ENCODE peak calls at places on chromosome 22, in six cellular contexts. E is esophagus squamous epithelium, N is thoracic aorta, H is A549, L is heart right ventricle, F is cardiac fibroblast. T is an unnamed sample.

GRCh38 chr22:31537019-31537535 is 40.7 kb downstream of the SFI1 start:
- DNase-seq in N (no peak), E (no peak), F (no peak), H (no peak), L (no peak), T (no peak)

GRCh38 chr22:49230194-49230577 is 597.5 kb downstream of the BRD1 start:
- DNase-seq in L (no peak), N (no peak), E (no peak), F (no peak), H (no peak), T (peak)

GRCh38 chr22:30188911-30189310 is 57.6 kb downstream of the LIF start:
- DNase-seq in N (no peak), E (no peak), F (no peak), H (no peak), L (no peak), T (no peak)

GRCh38 chr22:25361899-25362214 is 142.4 kb downstream of the CRYBB2 start:
- DNase-seq in F (no peak), E (no peak), H (no peak), N (no peak), L (no peak), T (no peak)

GRCh38 chr22:27194096-27194748 is 536.8 kb downstream of the MIAT start:
- DNase-seq in H (no peak), F (no peak), L (no peak), E (no peak), N (no peak), T (no peak)

GRCh38 chr22:34804588-34804987 is 261.4 kb upstream of the ISX start:
- DNase-seq in L (no peak), N (no peak), H (no peak), E (no peak), F (no peak), T (no peak)

GRCh38 chr22:20156611-20157415 is 6.0 kb upstream of the CCDC188 start:
- DNase-seq in F (peak), E (peak), H (peak), N (peak), L (peak), T (peak)

GRCh38 chr22:21942407-21942895 is 10.2 kb downstream of the PPM1F start:
- DNase-seq in N (no peak), L (peak), F (peak), H (peak), E (no peak), T (peak)

GRCh38 chr22:21102659-21103267 is 57.0 kb downstream of the LRRC74B start:
- DNase-seq in E (no peak), H (peak), N (peak), L (peak), F (peak), T (peak)

GRCh38 chr22:50688448-50688847 is 15.8 kb downstream of the SHANK3 start:
- DNase-seq in F (no peak), N (no peak), L (no peak), E (no peak), H (no peak), T (peak)

DNA sequence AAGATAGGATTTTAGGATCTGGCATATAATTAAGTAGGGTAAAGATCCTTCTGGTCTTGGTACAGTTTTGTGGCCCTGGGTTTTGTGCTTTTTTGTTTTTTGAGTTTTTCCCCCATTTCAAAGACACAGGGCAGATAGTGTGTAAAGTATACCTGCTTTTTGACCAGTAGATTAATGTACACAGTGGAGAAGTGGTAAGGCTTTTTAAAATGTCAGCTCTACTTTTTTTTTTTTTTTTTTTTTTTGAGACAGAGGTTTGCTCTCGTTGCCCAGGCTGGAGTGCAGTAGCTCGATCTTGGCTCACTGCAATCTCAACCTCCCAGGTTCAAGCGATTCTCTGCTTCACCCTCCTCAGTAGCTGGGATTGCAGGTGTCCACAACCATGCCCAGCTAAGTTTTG is 4.0 kb downstream of the EP300 start:
- DNase-seq in N (no peak), L (no peak), H (no peak), F (no peak), E (no peak), T (no peak)
- H3K4me3 ChIP-seq in N (peak), L (no peak), H (no peak), F (no peak), E (no peak), T (no peak)

GRCh38 chr22:46432164-46433068 is 96.9 kb downstream of the TRMU start:
- DNase-seq in H (no peak), L (no peak), E (no peak), N (no peak), F (no peak), T (no peak)
- H3K4me3 ChIP-seq in H (no peak), L (peak), E (peak), N (peak), F (no peak), T (peak)

DNA sequence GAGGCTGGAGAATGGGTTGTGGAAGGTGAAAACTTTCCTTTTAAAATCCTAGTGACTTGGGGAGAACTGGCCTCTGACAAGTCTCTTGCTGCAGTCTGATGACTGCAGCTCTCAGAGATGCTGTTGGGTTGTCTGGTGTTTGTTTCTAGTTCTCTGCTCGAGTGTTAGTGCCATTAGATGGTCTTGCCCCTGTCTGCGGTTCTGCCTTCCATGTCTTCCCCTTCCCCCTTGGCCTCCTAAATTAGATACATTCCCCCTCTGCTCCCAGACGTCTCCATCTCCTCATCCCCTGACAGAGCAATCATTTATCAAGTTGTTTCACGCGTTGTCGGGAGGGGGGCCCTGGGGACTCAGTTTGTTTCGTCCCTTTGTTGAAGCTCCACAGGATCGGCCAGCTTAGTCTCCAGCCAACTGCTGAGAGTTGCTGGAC is 67.7 kb downstream of the CECR2 start:
- DNase-seq in H (no peak), F (no peak), N (no peak), L (no peak), E (no peak), T (no peak)
- H3K4me3 ChIP-seq in H (no peak), F (no peak), N (no peak), L (no peak), E (no peak), T (no peak)

GRCh38 chr22:39238966-39239510 is 5.7 kb downstream of the PDGFB start:
- DNase-seq in F (no peak), N (no peak), L (no peak), E (no peak), H (no peak), T (no peak)
- H3K4me3 ChIP-seq in F (no peak), N (no peak), L (peak), E (no peak), H (no peak), T (no peak)

GRCh38 chr22:43587574-43587973 is 175.8 kb downstream of the MPPED1 start:
- DNase-seq in N (no peak), L (no peak), E (no peak), H (peak), F (no peak), T (no peak)

GRCh38 chr22:43592470-43592869 is 180.7 kb downstream of the MPPED1 start:
- DNase-seq in F (peak), E (no peak), H (peak), L (no peak), N (no peak), T (no peak)
- H3K4me3 ChIP-seq in F (no peak), E (no peak), H (no peak), L (no peak), N (no peak), T (no peak)